ENCODE peak calls at places on chromosomes 3 and 15, in seven cellular contexts. O is GM10248, Q is HepG2, H is spleen, K is cardiac muscle cell, B is sigmoid colon, D is colonic mucosa. I is an unnamed sample.

GRCh38 chr15:69997701-69998273 is 99.9 kb downstream of the TLE3 start:
- DNase-seq in O (no peak), Q (no peak), H (peak; percentile 61), K (no peak), B (no peak), D (peak; percentile 83), I (no peak)

GRCh38 chr3:64945171-64945684 is 257.4 kb upstream of the ADAMTS9 start:
- DNase-seq in O (no peak), Q (no peak), H (no peak), K (peak; percentile 35), B (no peak), D (no peak), I (no peak)

GRCh38 chr3:177336841-177337430 is 139.7 kb upstream of the TBL1XR1 start:
- DNase-seq in O (no peak), Q (no peak), H (no peak), K (no peak), B (no peak), D (no peak), I (no peak)

GRCh38 chr3:114892117-114892870 is 254.8 kb downstream of the ZBTB20 start:
- DNase-seq in O (no peak), Q (no peak), H (no peak), K (no peak), B (no peak), D (no peak), I (no peak)

GRCh38 chr15:94119923-94120775 is 111.2 kb upstream of the MCTP2 start:
- DNase-seq in O (peak; percentile 53), Q (peak; percentile 71), H (no peak), K (peak; percentile 89), B (peak; percentile 88), D (peak; percentile 65), I (peak; percentile 78)

GRCh38 chr3:112134335-112135124 is 1.5 kb upstream of the GCSAM start:
- DNase-seq in O (no peak), Q (no peak), H (no peak), K (no peak), B (no peak), D (no peak), I (no peak)

GRCh38 chr3:191280111-191280510 is 49.1 kb upstream of the CCDC50 start:
- DNase-seq in O (no peak), Q (no peak), H (no peak), K (no peak), B (no peak), D (no peak), I (no peak)

GRCh38 chr3:48042071-48042760 is 26.0 kb upstream of the MAP4 start:
- DNase-seq in O (no peak), Q (no peak), H (no peak), K (no peak), B (no peak), D (no peak), I (no peak)

GRCh38 chr15:50114381-50114780 is 4.7 kb downstream of the ATP8B4 start:
- DNase-seq in O (no peak), Q (no peak), H (peak; percentile 77), K (no peak), B (peak; percentile 66), D (no peak), I (no peak)

GRCh38 chr3:67593761-67594234 is 60.6 kb downstream of the SUCLG2 start:
- DNase-seq in O (no peak), Q (peak; percentile 14), H (no peak), K (no peak), B (no peak), D (no peak), I (no peak)

GRCh38 chr15:87863152-87863551 is 393.4 kb downstream of the NTRK3 start:
- DNase-seq in O (no peak), Q (no peak), H (no peak), K (peak; percentile 75), B (no peak), D (no peak), I (no peak)

GRCh38 chr3:189337672-189338071 is 165.9 kb downstream of the TPRG1 start:
- DNase-seq in O (no peak), Q (no peak), H (no peak), K (no peak), B (no peak), D (no peak), I (no peak)

GRCh38 chr3:189342811-189343210 is 171.0 kb downstream of the TPRG1 start:
- DNase-seq in O (no peak), Q (no peak), H (no peak), K (no peak), B (no peak), D (no peak), I (no peak)

GRCh38 chr3:189338366-189338765 is 166.6 kb downstream of the TPRG1 start:
- DNase-seq in O (no peak), Q (no peak), H (no peak), K (no peak), B (no peak), D (no peak), I (no peak)

GRCh38 chr3:189339996-189340395 is 168.2 kb downstream of the TPRG1 start:
- DNase-seq in O (no peak), Q (no peak), H (no peak), K (no peak), B (no peak), D (no peak), I (no peak)

GRCh38 chr3:189340680-189341460 is 169.1 kb downstream of the TPRG1 start:
- DNase-seq in O (no peak), Q (peak; percentile 24), H (no peak), K (no peak), B (no peak), D (peak; percentile 26), I (no peak)
- TF ChIP-seq CTCF in O (no peak), Q (peak; percentile 59), H (no peak), K (peak; percentile 9), B (no peak), D (peak; percentile 16), I (peak; percentile 14)

GRCh38 chr3:71498053-71498452 is 85.5 kb downstream of the FOXP1 start:
- DNase-seq in O (no peak), Q (no peak), H (no peak), K (no peak), B (no peak), D (no peak), I (no peak)
- TF ChIP-seq CTCF in O (no peak), Q (no peak), H (no peak), K (no peak), B (no peak), D (no peak), I (no peak)

GRCh38 chr3:9032236-9032777 is 69.0 kb upstream of the RAD18 start:
- DNase-seq in O (no peak), Q (no peak), H (no peak), K (no peak), B (no peak), D (no peak), I (no peak)

GRCh38 chr3:9035473-9035872 is 72.2 kb upstream of the RAD18 start:
- DNase-seq in O (no peak), Q (no peak), H (no peak), K (no peak), B (no peak), D (no peak), I (no peak)

GRCh38 chr3:9036327-9037112 is 73.2 kb upstream of the RAD18 start:
- DNase-seq in O (no peak), Q (no peak), H (no peak), K (peak; percentile 11), B (peak; percentile 93), D (peak; percentile 54), I (peak; percentile 42)

GRCh38 chr3:9037113-9037715 is 73.9 kb upstream of the RAD18 start:
- DNase-seq in O (no peak), Q (no peak), H (no peak), K (no peak), B (peak; percentile 85), D (no peak), I (no peak)

DNA sequence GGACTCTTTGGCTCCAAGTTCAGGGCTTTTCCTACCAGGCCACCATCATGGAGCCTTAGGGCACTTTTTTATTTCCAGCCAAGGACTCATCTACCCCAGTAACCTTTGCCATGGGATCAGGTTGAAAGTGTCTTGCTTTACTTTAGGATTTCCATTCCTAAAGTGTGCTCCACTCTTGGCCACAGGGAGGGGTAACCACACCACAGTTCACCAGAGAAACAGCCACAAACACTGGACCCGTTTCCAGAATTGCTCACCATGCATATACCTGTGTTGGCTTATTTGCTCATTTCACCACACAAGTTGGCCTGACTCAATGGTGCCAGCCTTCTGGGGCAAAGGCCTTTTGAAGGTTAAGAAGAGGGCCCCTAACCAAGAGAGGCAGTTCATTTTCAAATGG is 70.6 kb upstream of the RAD18 start:
- DNase-seq in O (no peak), Q (no peak), H (no peak), K (no peak), B (no peak), D (no peak), I (no peak)
- TF ChIP-seq CTCF in O (no peak), Q (peak; percentile 15), H (no peak), K (no peak), B (no peak), D (no peak), I (no peak)

GRCh38 chr3:38646630-38647029 is 2.9 kb downstream of the SCN5A start:
- DNase-seq in O (no peak), Q (peak; percentile 60), H (peak; percentile 31), K (no peak), B (peak; percentile 6), D (no peak), I (no peak)
- TF ChIP-seq CTCF in O (peak; percentile 61), Q (peak; percentile 68), H (no peak), K (peak; percentile 61), B (no peak), D (no peak), I (peak; percentile 32)

I was measured in AG09319.